ENCODE peak calls at places on chromosome 2, in five cellular contexts. O is CD4-positive, alpha-beta memory T cell; S is GM23248; L is adrenal gland; A is Peyer's patch. Y is an unnamed sample.
A peak's percentile ranks its signal among the peaks of the same experiment; 100 is the strongest.

GRCh38 chr2:174796319-174796771 is 32.1 kb upstream of the CHRNA1 start:
- DNase-seq in O (no peak), S (peak; percentile 48), L (no peak), A (no peak), Y (no peak)

GRCh38 chr2:120734930-120735611 is 597 bp upstream of the GLI2 start:
- DNase-seq in O (no peak), S (peak; percentile 48), L (peak; percentile 12), A (peak; percentile 34), Y (no peak)

GRCh38 chr2:63300835-63301234 is 250.2 kb downstream of the OTX1 start:
- DNase-seq in O (no peak), S (no peak), L (no peak), A (no peak), Y (no peak)

GRCh38 chr2:56583796-56584313 is 400.1 kb downstream of the CCDC85A start:
- DNase-seq in O (no peak), S (no peak), L (no peak), A (no peak), Y (no peak)

GRCh38 chr2:106339156-106339555 is 129.1 kb downstream of the RGPD3 start:
- DNase-seq in O (no peak), S (no peak), L (no peak), A (no peak), Y (no peak)

GRCh38 chr2:179410552-179411356 is 146.1 kb upstream of the SESTD1 start:
- DNase-seq in O (no peak), S (peak; percentile 77), L (peak; percentile 68), A (peak; percentile 66), Y (no peak)

GRCh38 chr2:170369894-170370293 is 191.9 kb downstream of the MYO3B start:
- DNase-seq in O (no peak), S (peak; percentile 47), L (no peak), A (no peak), Y (no peak)

GRCh38 chr2:46365913-46366674 is 68.9 kb downstream of the EPAS1 start:
- DNase-seq in O (no peak), S (peak; percentile 57), L (no peak), A (no peak), Y (no peak)

GRCh38 chr2:3504741-3505140 is 14.6 kb downstream of the ADI1 start:
- DNase-seq in O (no peak), S (no peak), L (no peak), A (no peak), Y (no peak)

GRCh38 chr2:184611221-184612085 is 13.1 kb downstream of the ZNF804A start:
- DNase-seq in O (no peak), S (peak; percentile 57), L (no peak), A (no peak), Y (no peak)

GRCh38 chr2:239026711-239027430 is 179.0 kb downstream of the TWIST2 start:
- DNase-seq in O (no peak), S (no peak), L (no peak), A (no peak), Y (no peak)

GRCh38 chr2:131040661-131041401 is 52.4 kb downstream of the FAM168B start:
- DNase-seq in O (no peak), S (no peak), L (no peak), A (no peak), Y (no peak)

GRCh38 chr2:149360106-149360505 is 29.7 kb downstream of the LYPD6 start:
- DNase-seq in O (no peak), S (no peak), L (no peak), A (no peak), Y (no peak)

GRCh38 chr2:127085260-127085666 is 21.7 kb downstream of the BIN1 start:
- DNase-seq in O (no peak), S (peak; percentile 27), L (peak; percentile 38), A (no peak), Y (peak; percentile 26)

GRCh38 chr2:181787310-181788048 is 104.1 kb upstream of the ITPRID2 start:
- DNase-seq in O (no peak), S (no peak), L (no peak), A (no peak), Y (peak; percentile 13)

GRCh38 chr2:119749405-119750066 is 10.2 kb upstream of the PTPN4 start:
- DNase-seq in O (no peak), S (peak; percentile 71), L (no peak), A (no peak), Y (no peak)

GRCh38 chr2:213846856-213847255 is 562.6 kb downstream of the SPAG16 start:
- DNase-seq in O (no peak), S (no peak), L (no peak), A (no peak), Y (no peak)
- H3K4me1 ChIP-seq in O (no peaks in the 10 kb centered on the region), S (no peaks in the 10 kb centered on the region), L (no peaks in the 10 kb centered on the region), A (no peaks in the 10 kb centered on the region), Y (no peaks in the 10 kb centered on the region)

GRCh38 chr2:190922411-190922810 is 41.8 kb downstream of the GLS start:
- DNase-seq in O (no peak), S (no peak), L (no peak), A (no peak), Y (no peak)
- H3K36me3 ChIP-seq in O (peaks cover 40% of the 10 kb centered on the region), S (peaks cover 99% of the 10 kb centered on the region), L (peaks cover 57% of the 10 kb centered on the region), A (no peaks in the 10 kb centered on the region), Y (peaks cover 90% of the 10 kb centered on the region)

GRCh38 chr2:99624682-99625081 is 134.9 kb upstream of the REV1 start:
- DNase-seq in O (no peak), S (no peak), L (no peak), A (no peak), Y (no peak)
- H3K4me1 ChIP-seq in O (no peaks in the 10 kb centered on the region), S (no peaks in the 10 kb centered on the region), L (peaks cover 4% of the 10 kb centered on the region), A (no peaks in the 10 kb centered on the region), Y (no peaks in the 10 kb centered on the region)

GRCh38 chr2:101831351-101831865 is 133.9 kb downstream of the MAP4K4 start:
- DNase-seq in O (peak; percentile 67), S (peak; percentile 85), L (peak; percentile 81), A (peak; percentile 88), Y (peak; percentile 79)

GRCh38 chr2:101829429-101829828 is 131.9 kb downstream of the MAP4K4 start:
- DNase-seq in O (no peak), S (no peak), L (no peak), A (no peak), Y (no peak)

GRCh38 chr2:101830146-101830545 is 132.6 kb downstream of the MAP4K4 start:
- DNase-seq in O (no peak), S (no peak), L (no peak), A (no peak), Y (no peak)

GRCh38 chr2:101829018-101829396 is 131.5 kb downstream of the MAP4K4 start:
- DNase-seq in O (no peak), S (no peak), L (no peak), A (no peak), Y (no peak)

DNA sequence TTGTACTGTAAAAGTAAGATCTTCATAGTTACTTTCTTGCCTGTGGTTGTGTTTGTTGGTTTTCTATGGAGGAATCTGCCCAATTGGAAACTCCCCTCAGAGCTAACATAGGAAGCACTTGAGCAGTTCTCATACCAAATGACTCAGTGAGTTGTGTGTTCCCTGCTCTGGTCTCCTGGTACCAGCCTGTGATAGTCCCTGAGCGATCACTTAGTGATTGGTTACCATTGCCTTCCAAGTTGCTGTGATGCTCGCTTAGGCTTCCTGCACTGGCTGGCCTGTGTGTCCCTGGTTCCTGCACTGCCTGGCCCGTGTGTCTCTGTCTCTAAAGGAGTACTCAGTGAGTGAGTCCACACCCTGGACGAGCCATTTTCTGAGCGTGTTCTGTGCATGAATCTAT is 133.0 kb downstream of the MAP4K4 start:
- DNase-seq in O (no peak), S (peak; percentile 79), L (no peak), A (no peak), Y (no peak)
- H3K36me3 ChIP-seq in O (peaks cover 43% of the 10 kb centered on the region), S (peaks cover 39% of the 10 kb centered on the region), L (peaks cover 6% of the 10 kb centered on the region), A (no peaks in the 10 kb centered on the region), Y (peaks cover 68% of the 10 kb centered on the region)

GRCh38 chr2:229851870-229852269 is 69.9 kb downstream of the TRIP12 start:
- DNase-seq in O (no peak), S (no peak), L (no peak), A (no peak), Y (no peak)

GRCh38 chr2:229843613-229844012 is 78.2 kb downstream of the TRIP12 start:
- DNase-seq in O (no peak), S (no peak), L (peak; percentile 54), A (no peak), Y (no peak)

GRCh38 chr2:229852565-229852964 is 69.2 kb downstream of the TRIP12 start:
- DNase-seq in O (peak; percentile 47), S (peak; percentile 20), L (peak; percentile 42), A (peak; percentile 69), Y (peak; percentile 86)

GRCh38 chr2:229849073-229849472 is 72.7 kb downstream of the TRIP12 start:
- DNase-seq in O (no peak), S (no peak), L (no peak), A (no peak), Y (peak; percentile 35)
- H3K4me1 ChIP-seq in O (peaks cover 63% of the 10 kb centered on the region), S (no peaks in the 10 kb centered on the region), L (peaks cover 32% of the 10 kb centered on the region), A (no peaks in the 10 kb centered on the region), Y (peaks cover 49% of the 10 kb centered on the region)

GRCh38 chr2:164069542-164069941 is 333.7 kb upstream of the FIGN start:
- DNase-seq in O (no peak), S (no peak), L (no peak), A (no peak), Y (no peak)
- H3K36me3 ChIP-seq in O (no peaks in the 10 kb centered on the region), S (no peaks in the 10 kb centered on the region), L (no peaks in the 10 kb centered on the region), A (no peaks in the 10 kb centered on the region), Y (no peaks in the 10 kb centered on the region)

GRCh38 chr2:71564790-71565189 is 111.4 kb downstream of the DYSF start:
- DNase-seq in O (no peak), S (no peak), L (no peak), A (no peak), Y (no peak)

GRCh38 chr2:71566271-71566858 is 113.0 kb downstream of the DYSF start:
- DNase-seq in O (no peak), S (peak; percentile 77), L (no peak), A (no peak), Y (no peak)

GRCh38 chr2:71562518-71562917 is 109.2 kb downstream of the DYSF start:
- DNase-seq in O (no peak), S (no peak), L (no peak), A (no peak), Y (no peak)

GRCh38 chr2:71563872-71564271 is 110.5 kb downstream of the DYSF start:
- DNase-seq in O (no peak), S (peak; percentile 60), L (no peak), A (no peak), Y (no peak)

DNA sequence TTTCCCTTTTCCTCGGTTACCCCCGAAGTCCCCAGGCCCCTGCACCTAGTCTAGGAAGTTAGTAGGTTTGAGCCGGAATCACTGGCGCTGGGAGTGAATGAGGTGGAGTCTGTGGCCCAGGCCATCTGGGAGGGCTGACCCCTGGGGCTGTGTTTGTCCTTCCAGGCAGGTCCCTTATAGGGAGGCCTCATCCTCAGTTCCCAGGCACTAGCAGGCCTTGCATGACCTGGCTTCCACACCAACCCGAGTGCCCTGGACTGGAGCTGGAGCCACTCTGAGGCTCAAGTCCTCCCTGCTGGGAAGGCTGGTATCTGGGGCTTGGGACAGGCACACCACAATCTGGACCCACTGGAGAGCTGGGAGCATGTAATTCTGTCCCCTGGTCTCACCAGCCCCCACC is 111.0 kb downstream of the DYSF start:
- DNase-seq in O (no peak), S (no peak), L (no peak), A (no peak), Y (no peak)
- H3K4me1 ChIP-seq in O (no peaks in the 10 kb centered on the region), S (peaks cover 8% of the 10 kb centered on the region), L (no peaks in the 10 kb centered on the region), A (no peaks in the 10 kb centered on the region), Y (no peaks in the 10 kb centered on the region)